ENCODE peak calls at places on chromosomes 4 and X, in six cellular contexts. P is adipocyte, C is heart left ventricle, R is frontal cortex, S is ovary, E is Right ventricle myocardium inferior. N is an unnamed sample.
A peak's percentile ranks its signal among the peaks of the same experiment; 100 is the strongest.

GRCh38 chrX:24561121-24561520 is 86.0 kb downstream of the PCYT1B start:
- DNase-seq in S (no peak), C (no peak), R (no peak), P (no peak), E (no peak), N (no peak)

GRCh38 chr4:127776620-127777019 is 5.5 kb upstream of the HSPA4L start:
- DNase-seq in E (no peak), R (no peak), S (no peak), C (no peak), P (no peak), N (no peak)

GRCh38 chrX:39652336-39652735 is 445.4 kb downstream of the BCOR start:
- DNase-seq in P (peak; percentile 31), E (no peak), R (peak; percentile 19), C (no peak), S (no peak), N (no peak)

GRCh38 chr4:6443035-6444023 is 29.1 kb downstream of the PPP2R2C start:
- DNase-seq in R (no peak), C (no peak), S (no peak), E (no peak), P (no peak), N (no peak)

GRCh38 chr4:172648471-172648870 is 520.1 kb upstream of the GALNT7 start:
- DNase-seq in E (no peak), R (no peak), S (no peak), C (no peak), P (peak; percentile 2), N (no peak)

GRCh38 chrX:23779025-23779424 is 3.9 kb upstream of the SAT1 start:
- DNase-seq in P (peak; percentile 62), R (no peak), S (no peak), C (no peak), E (no peak), N (no peak)

GRCh38 chrX:148270499-148270898 is 229.9 kb upstream of the AFF2 start:
- DNase-seq in P (no peak), S (no peak), E (no peak), C (no peak), R (no peak), N (no peak)

GRCh38 chr4:11149612-11150259 is 279.0 kb downstream of the HS3ST1 start:
- DNase-seq in C (no peak), R (no peak), S (no peak), P (no peak), E (no peak), N (no peak)

GRCh38 chr4:138643827-138644226 is 371.8 kb upstream of the NOCT start:
- DNase-seq in C (no peak), R (no peak), P (peak; percentile 89), S (no peak), E (no peak), N (no peak)

GRCh38 chr4:173333658-173334084 is 487 bp downstream of the HMGB2 start:
- DNase-seq in C (peak; percentile 67), P (peak; percentile 70), R (peak; percentile 56), S (peak; percentile 85), E (peak; percentile 80), N (peak; percentile 94)

GRCh38 chrX:136619889-136620505 is 28.0 kb upstream of the CD40LG start:
- DNase-seq in R (no peak), E (no peak), P (no peak), S (no peak), C (no peak), N (no peak)

GRCh38 chr4:125985856-125986255 is 671.1 kb downstream of the FAT4 start:
- DNase-seq in C (no peak), P (no peak), R (no peak), S (no peak), E (no peak), N (no peak)

GRCh38 chr4:148092316-148093014 is 349.7 kb downstream of the NR3C2 start:
- DNase-seq in S (no peak), E (no peak), C (no peak), R (no peak), P (no peak), N (no peak)

GRCh38 chr4:26520728-26521442 is 30.6 kb upstream of the CCKAR start:
- DNase-seq in R (no peak), P (no peak), S (no peak), E (no peak), C (no peak), N (no peak)

GRCh38 chrX:147811803-147812202 is 99.9 kb upstream of the FMR1 start:
- DNase-seq in C (no peak), E (no peak), S (no peak), P (no peak), R (no peak), N (no peak)

GRCh38 chr4:1509366-1509765 is 103.1 kb upstream of the NKX1-1 start:
- DNase-seq in P (no peak), E (peak; percentile 55), S (peak; percentile 17), C (peak; percentile 16), R (no peak), N (no peak)

GRCh38 chr4:53011176-53011575 is 149.1 kb downstream of the RASL11B start:
- DNase-seq in P (no peak), S (no peak), C (no peak), E (no peak), R (no peak), N (no peak)

GRCh38 chr4:173381610-173382009 is 10.9 kb downstream of the SAP30 start:
- DNase-seq in C (no peak), E (no peak), R (no peak), S (no peak), P (no peak), N (no peak)

GRCh38 chr4:77697860-77698599 is 92.4 kb downstream of the CXCL13 start:
- DNase-seq in E (no peak), C (no peak), R (peak; percentile 13), S (no peak), P (peak; percentile 59), N (no peak)

GRCh38 chrX:10486373-10486772 is 134.0 kb downstream of the MID1 start:
- DNase-seq in S (no peak), P (peak; percentile 75), C (peak; percentile 29), E (peak; percentile 31), R (no peak), N (no peak)

N was measured in chondrocyte.